ENCODE peak calls at places on chromosomes 13 and 19, in four cellular contexts. I, N, W and F are unnamed samples.
A peak's percentile ranks its signal among the peaks of the same experiment; 100 is the strongest.

GRCh38 chr19:1045247-1045603 is 5.3 kb downstream of the ABCA7 start:
- DNase-seq in N (no peak), W (no peak), I (no peak), F (peak; percentile 95)

GRCh38 chr19:805161-805561 is 7.9 kb downstream of the PTBP1 start:
- DNase-seq in N (no peak), W (no peak), I (no peak), F (no peak)

GRCh38 chr13:100210966-100211710 is 122.2 kb downstream of the PCCA start:
- DNase-seq in I (no peak), N (no peak), W (peak; percentile 78), F (no peak)

GRCh38 chr19:53254451-53255341 is at the start of gene ZNF677:
- DNase-seq in I (peak; percentile 87), W (peak; percentile 67), N (peak; percentile 9), F (no peak)

GRCh38 chr19:38035515-38036495 is 128.8 kb downstream of the SIPA1L3 start:
- DNase-seq in N (no peak), W (peak; percentile 70), I (no peak), F (no peak)

GRCh38 chr19:29596080-29596479 is 10.0 kb upstream of the POP4 start:
- DNase-seq in W (no peak), N (no peak), I (no peak), F (no peak)

GRCh38 chr19:3690551-3691371 is 9.5 kb downstream of the PIP5K1C start:
- DNase-seq in I (no peak), N (no peak), W (no peak), F (no peak)

GRCh38 chr19:33418871-33419762 is 45.6 kb downstream of the CEBPG start:
- DNase-seq in I (no peak), N (no peak), W (no peak), F (no peak)

GRCh38 chr13:66774046-66774445 is 456.1 kb downstream of the PCDH9 start:
- DNase-seq in W (no peak), N (no peak), I (no peak), F (no peak)

GRCh38 chr13:29707876-29708543 is 112.5 kb upstream of the SLC7A1 start:
- DNase-seq in W (no peak), N (no peak), I (peak; percentile 60), F (peak; percentile 68)

GRCh38 chr13:110132178-110132975 is 174.6 kb downstream of the COL4A1 start:
- DNase-seq in W (no peak), I (no peak), N (no peak), F (no peak)

GRCh38 chr19:44984005-44984404 is 17.3 kb upstream of the RELB start:
- DNase-seq in W (no peak), I (no peak), N (no peak), F (no peak)
- H3K4me3 ChIP-seq in W (no peak overlapping the region), I (no peak overlapping the region), N (no peak overlapping the region), F (no peak overlapping the region)

GRCh38 chr13:55001881-55002280 is 1973.3 kb downstream of the OLFM4 start:
- DNase-seq in W (no peak), N (no peak), I (no peak), F (no peak)

GRCh38 chr13:55000043-55000442 is 1971.4 kb downstream of the OLFM4 start:
- DNase-seq in I (no peak), N (no peak), W (no peak), F (peak; percentile 24)

GRCh38 chr13:55000844-55001243 is 1972.2 kb downstream of the OLFM4 start:
- DNase-seq in I (no peak), W (no peak), N (no peak), F (no peak)
- H3K4me3 ChIP-seq in I (no peak overlapping the region), W (no peak overlapping the region), N (no peak overlapping the region), F (no peak overlapping the region)

DNA sequence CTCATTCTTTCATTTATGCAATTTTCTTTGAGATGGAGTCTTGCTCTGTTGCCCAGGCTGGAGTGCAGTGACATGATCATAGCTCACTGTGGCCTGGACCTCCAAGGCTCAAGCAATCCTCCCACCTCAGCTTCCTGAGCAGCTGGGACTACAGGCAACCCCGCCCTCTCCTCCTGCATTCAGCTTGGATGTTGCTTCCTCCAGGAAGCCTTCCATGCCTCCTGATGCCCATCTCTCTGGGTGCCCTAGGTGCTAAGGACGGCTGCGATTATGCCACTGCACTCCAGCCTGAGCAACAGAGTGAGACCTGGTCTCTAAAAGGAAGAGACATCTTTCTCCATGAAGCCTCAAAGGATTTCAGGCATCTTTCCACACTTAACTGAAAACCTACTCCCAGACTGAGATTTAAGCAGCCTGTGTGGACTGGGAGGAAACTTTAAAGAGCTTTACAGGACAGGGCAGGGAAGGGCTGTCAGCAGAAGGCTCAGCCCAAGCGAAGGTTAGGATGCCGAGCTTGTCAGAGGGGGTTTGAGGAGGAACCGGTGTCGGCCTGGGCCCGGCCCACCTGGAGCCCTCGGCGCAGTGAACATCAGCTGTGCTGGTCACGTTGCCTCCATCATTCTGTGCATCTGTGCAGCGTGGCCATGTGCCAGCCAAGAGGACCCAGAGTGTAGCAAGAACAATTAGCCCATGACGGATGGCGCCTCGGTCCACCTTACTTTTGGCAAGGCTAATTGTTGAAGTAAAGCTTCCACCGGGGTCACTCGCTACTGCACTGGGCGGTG is 161.6 kb downstream of the PTPRS start:
- DNase-seq in I (no peak), W (no peak), N (no peak), F (no peak)
- H3K4me3 ChIP-seq in I (no peak overlapping the region), W (no peak overlapping the region), N (no peak overlapping the region), F (no peak overlapping the region)

DNA sequence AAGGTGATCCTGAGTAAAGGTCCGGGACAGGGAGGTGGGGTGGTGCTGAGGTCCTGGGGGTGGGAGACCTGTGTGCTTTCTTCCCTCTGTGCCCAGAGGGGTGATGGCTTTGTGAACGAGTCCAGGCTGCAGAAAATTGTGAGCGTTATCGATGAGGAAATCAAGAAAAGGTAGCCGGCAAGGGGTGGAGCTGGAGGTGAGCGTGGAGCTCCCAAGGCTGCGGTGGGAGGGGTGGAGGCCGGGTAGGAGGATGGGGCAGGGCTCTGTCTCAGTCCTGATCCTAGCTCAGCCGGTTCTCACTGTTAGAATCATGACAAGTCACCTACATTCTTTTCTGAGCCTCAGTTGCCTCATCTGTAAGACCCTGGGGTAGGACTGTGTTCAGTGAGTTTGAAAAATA is 4.0 kb downstream of the SELENOV start:
- DNase-seq in I (no peak), N (no peak), W (no peak), F (no peak)
- H3K4me3 ChIP-seq in I (no peak overlapping the region), N (no peak overlapping the region), W (no peak overlapping the region), F (no peak overlapping the region)

DNA sequence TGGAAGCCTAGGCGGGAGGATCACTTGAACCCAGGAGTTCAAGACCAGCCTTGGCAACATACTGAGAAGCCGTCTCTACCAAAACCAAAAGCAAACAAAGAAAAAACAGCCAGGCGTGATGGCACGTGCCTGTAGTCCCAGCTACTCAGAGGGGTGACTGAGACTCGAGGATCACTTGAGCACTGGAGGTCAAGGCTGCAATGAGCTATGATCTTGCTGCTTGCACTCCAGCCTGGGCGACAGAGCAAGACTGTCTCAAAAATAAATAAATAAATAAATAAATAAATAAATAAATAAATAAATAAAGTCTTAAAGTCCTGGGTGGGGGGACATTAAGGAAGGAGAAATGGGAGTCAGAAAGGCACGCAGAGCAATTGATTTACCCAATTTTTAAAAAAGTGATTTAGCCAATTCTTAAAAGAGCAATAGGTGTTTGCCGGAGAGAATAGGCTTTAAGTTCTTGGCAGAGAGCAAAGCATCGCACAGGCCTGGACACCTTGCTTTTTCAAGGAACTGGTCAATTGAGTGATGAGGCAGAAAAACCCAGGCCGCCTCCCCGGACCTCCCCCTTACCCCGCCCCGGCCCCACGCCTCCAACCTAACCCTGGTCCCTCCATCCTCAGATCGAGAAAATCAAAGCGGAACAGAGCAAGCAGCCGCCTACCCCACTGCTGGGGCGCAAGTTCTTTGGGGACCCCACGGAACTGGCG is 9.5 kb upstream of the SHKBP1 start:
- DNase-seq in I (no peak), W (no peak), N (no peak), F (no peak)
- H3K4me3 ChIP-seq in I (no peak overlapping the region), W (peak overlapping the region; percentile 37), N (peak overlapping the region; percentile 42), F (no peak overlapping the region)

DNA sequence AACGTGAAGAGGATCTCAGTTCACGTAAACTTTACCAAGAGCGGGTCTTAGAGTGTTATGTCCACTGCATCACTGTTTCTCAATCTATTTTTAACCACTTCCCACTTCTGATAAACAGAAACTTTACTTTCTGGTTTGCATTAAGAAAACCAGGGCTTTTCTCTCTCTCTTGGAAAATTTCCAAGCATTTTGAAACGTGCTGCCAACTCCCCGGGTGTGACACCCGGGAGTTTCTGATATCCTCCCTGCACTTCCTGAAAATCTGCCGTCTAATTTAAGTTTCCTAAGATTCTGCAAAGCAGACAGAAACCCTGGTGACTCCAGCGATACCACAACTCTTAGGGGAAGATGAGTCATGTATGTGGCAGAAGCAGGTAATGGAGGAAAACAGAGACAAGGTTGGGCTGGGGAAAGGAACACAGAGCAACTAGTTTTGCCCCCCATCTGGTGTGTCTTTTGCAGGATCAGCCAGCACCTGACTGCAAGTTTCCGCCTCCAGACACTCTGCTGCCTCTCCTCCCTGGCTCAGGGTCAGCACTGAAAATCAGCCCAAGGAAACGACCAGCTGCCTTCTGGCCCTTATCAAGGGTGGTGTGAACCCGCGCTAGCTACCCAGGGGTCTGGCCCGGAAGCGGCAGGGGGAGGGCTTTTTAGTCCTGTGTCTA is 11.4 kb upstream of the FFAR2 start:
- DNase-seq in W (no peak), N (no peak), I (no peak), F (no peak)
- H3K4me3 ChIP-seq in W (no peak overlapping the region), N (no peak overlapping the region), I (peak overlapping the region; percentile 2), F (no peak overlapping the region)

GRCh38 chr13:37209621-37210020 is 104.2 kb upstream of the CSNK1A1L start:
- DNase-seq in W (peak; percentile 47), I (no peak), N (no peak), F (no peak)

GRCh38 chr13:37211542-37211941 is 106.1 kb upstream of the CSNK1A1L start:
- DNase-seq in W (no peak), N (no peak), I (no peak), F (no peak)

GRCh38 chr13:37207646-37208045 is 102.2 kb upstream of the CSNK1A1L start:
- DNase-seq in I (no peak), W (peak; percentile 22), N (no peak), F (no peak)

GRCh38 chr13:37202264-37202663 is 96.8 kb upstream of the CSNK1A1L start:
- DNase-seq in I (no peak), W (peak; percentile 46), N (no peak), F (no peak)

GRCh38 chr13:37208052-37208451 is 102.6 kb upstream of the CSNK1A1L start:
- DNase-seq in I (no peak), W (no peak), N (no peak), F (no peak)
- H3K4me3 ChIP-seq in I (no peak overlapping the region), W (no peak overlapping the region), N (no peak overlapping the region), F (no peak overlapping the region)

DNA sequence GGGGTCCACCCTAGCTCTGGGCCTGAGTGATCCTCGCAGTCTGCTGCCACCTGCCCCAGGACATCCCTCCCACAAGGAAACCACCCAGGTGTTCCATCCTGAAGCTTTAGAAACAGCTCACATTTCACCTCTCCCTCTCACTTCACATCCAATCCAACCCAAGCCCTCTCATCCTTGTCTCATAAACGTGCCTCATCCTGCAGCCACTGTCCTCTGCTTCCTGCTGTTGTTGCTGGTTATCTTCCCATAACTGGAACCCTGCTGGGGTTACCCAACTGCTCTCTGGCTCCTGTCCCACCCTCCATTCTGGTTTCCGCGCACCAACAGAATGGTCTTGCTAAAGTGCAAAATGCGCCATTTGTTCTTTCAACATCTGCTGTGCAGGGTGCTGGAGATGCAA is 59.7 kb upstream of the MTIF3 start:
- DNase-seq in W (no peak), I (no peak), N (no peak), F (no peak)
- H3K4me3 ChIP-seq in W (no peak overlapping the region), I (no peak overlapping the region), N (no peak overlapping the region), F (no peak overlapping the region)